ENCODE peak calls at places on chromosomes 7 and 10, in five cellular contexts. X, A, G, N and S are unnamed samples.

GRCh38 chr7:151755131-151755787 is 121.7 kb downstream of the PRKAG2 start:
- DNase-seq in X (no peak), A (peak; percentile 50), G (no peak), N (no peak), S (peak; percentile 90)

GRCh38 chr10:34522542-34522941 is 292.6 kb downstream of the PARD3 start:
- DNase-seq in X (no peak), A (peak; percentile 14), G (peak; percentile 61), N (no peak), S (no peak)

GRCh38 chr7:78090616-78091015 is 292.0 kb downstream of the PHTF2 start:
- DNase-seq in X (peak; percentile 53), A (no peak), G (no peak), N (no peak), S (no peak)

GRCh38 chr10:104077282-104078151 is 8.2 kb downstream of the COL17A1 start:
- DNase-seq in X (peak; percentile 22), A (no peak), G (no peak), N (no peak), S (no peak)

GRCh38 chr10:68721673-68721963 is 579 bp downstream of the CCAR1 start:
- DNase-seq in X (no peak), A (no peak), G (peak; percentile 4), N (no peak), S (no peak)

GRCh38 chr10:132697568-132698200 is 88.3 kb downstream of the NKX6-2 start:
- DNase-seq in X (no peak), A (no peak), G (no peak), N (no peak), S (peak; percentile 25)

GRCh38 chr7:47095906-47096305 is 486.0 kb downstream of the TNS3 start:
- DNase-seq in X (no peak), A (no peak), G (no peak), N (no peak), S (no peak)

GRCh38 chr7:1994931-1995330 is 237.8 kb downstream of the MAD1L1 start:
- DNase-seq in X (no peak), A (no peak), G (no peak), N (no peak), S (no peak)

GRCh38 chr7:20785211-20786048 is 1.3 kb downstream of the SP8 start:
- DNase-seq in X (peak; percentile 59), A (no peak), G (no peak), N (no peak), S (no peak)

GRCh38 chr10:51034769-51035168 is 39.5 kb upstream of the PRKG1 start:
- DNase-seq in X (no peak), A (no peak), G (no peak), N (no peak), S (no peak)

GRCh38 chr10:54559498-54559897 is 241.5 kb downstream of the PCDH15 start:
- DNase-seq in X (no peak), A (no peak), G (no peak), N (no peak), S (no peak)

GRCh38 chr10:29435809-29436501 is 147.1 kb downstream of the LYZL1 start:
- DNase-seq in X (no peak), A (peak; percentile 50), G (no peak), N (no peak), S (no peak)

GRCh38 chr10:30455816-30456215 is 21.8 kb downstream of the MAP3K8 start:
- DNase-seq in X (no peak), A (no peak), G (no peak), N (peak; percentile 34), S (no peak)

GRCh38 chr7:99642099-99642498 is 25.4 kb downstream of the ZSCAN25 start:
- DNase-seq in X (no peak), A (no peak), G (no peak), N (no peak), S (no peak)

GRCh38 chr10:133184591-133185244 is 24.7 kb downstream of the KNDC1 start:
- DNase-seq in X (no peak), A (no peak), G (no peak), N (no peak), S (no peak)

GRCh38 chr10:77641788-77642397 is 4.3 kb upstream of the KCNMA1 start:
- DNase-seq in X (peak; percentile 54), A (peak; percentile 67), G (peak; percentile 88), N (no peak), S (peak; percentile 81)

GRCh38 chr10:3427846-3428442 is 255.4 kb upstream of the PITRM1 start:
- DNase-seq in X (no peak), A (no peak), G (no peak), N (no peak), S (no peak)

GRCh38 chr7:15625456-15625855 is 61.0 kb downstream of the MEOX2 start:
- DNase-seq in X (no peak), A (peak; percentile 11), G (peak; percentile 46), N (no peak), S (no peak)